ENCODE peak calls at places on chromosomes 5 and 9, in four cellular contexts. One of them, this sample, is unnamed.

GRCh38 chr5:1217596-1218206 is 7.5 kb upstream of the SLC6A18 start:
- DNase-seq in K562: no peak
- DNase-seq in GM12878: no peak
- DNase-seq in HL-60: no peak
- DNase-seq in this sample: no peak

GRCh38 chr5:137487600-137487999 is 11.5 kb downstream of the SPOCK1 start:
- DNase-seq in K562: no peak
- DNase-seq in GM12878: no peak
- DNase-seq in HL-60: no peak
- DNase-seq in this sample: no peak

GRCh38 chr9:131094622-131095021 is 1.7 kb upstream of the AIF1L start:
- DNase-seq in K562: no peak
- DNase-seq in GM12878: no peak
- DNase-seq in HL-60: no peak
- DNase-seq in this sample: no peak

GRCh38 chr5:39107350-39107749 is 33.2 kb upstream of the RICTOR start:
- DNase-seq in K562: no peak
- DNase-seq in GM12878: no peak
- DNase-seq in HL-60: no peak
- DNase-seq in this sample: no peak

GRCh38 chr9:93416530-93417235 is 34.8 kb upstream of the FAM120A start:
- DNase-seq in K562: no peak
- DNase-seq in GM12878: no peak
- DNase-seq in HL-60: no peak
- DNase-seq in this sample: no peak

GRCh38 chr5:55456216-55456895 is 78.4 kb downstream of the PLPP1 start:
- DNase-seq in K562: no peak
- DNase-seq in GM12878: no peak
- DNase-seq in HL-60: no peak
- DNase-seq in this sample: no peak

GRCh38 chr9:19456996-19457693 is 48.3 kb downstream of the ACER2 start:
- DNase-seq in K562: peak; percentile 74
- DNase-seq in GM12878: peak; percentile 46
- DNase-seq in HL-60: peak; percentile 44
- DNase-seq in this sample: peak; percentile 42

GRCh38 chr9:5870691-5871090 is 20.0 kb upstream of the MLANA start:
- DNase-seq in K562: no peak
- DNase-seq in GM12878: no peak
- DNase-seq in HL-60: no peak
- DNase-seq in this sample: no peak

GRCh38 chr5:178424141-178424855 is 165.9 kb downstream of the COL23A1 start:
- DNase-seq in K562: no peak
- DNase-seq in GM12878: no peak
- DNase-seq in HL-60: no peak
- DNase-seq in this sample: no peak

GRCh38 chr5:77957081-77957480 is 180.9 kb upstream of the TBCA start:
- DNase-seq in K562: no peak
- DNase-seq in GM12878: no peak
- DNase-seq in HL-60: no peak
- DNase-seq in this sample: no peak

GRCh38 chr5:130747556-130747955 is 417.5 kb downstream of the HINT1 start:
- DNase-seq in K562: no peak
- DNase-seq in GM12878: no peak
- DNase-seq in HL-60: no peak
- DNase-seq in this sample: no peak

GRCh38 chr5:132289097-132289496 is 5.1 kb upstream of the SLC22A4 start:
- DNase-seq in K562: no peak
- DNase-seq in GM12878: no peak
- DNase-seq in HL-60: no peak
- DNase-seq in this sample: no peak

GRCh38 chr5:91182763-91183162 is 200.4 kb downstream of the ARRDC3 start:
- DNase-seq in K562: no peak
- DNase-seq in GM12878: no peak
- DNase-seq in HL-60: peak; percentile 70
- DNase-seq in this sample: no peak

GRCh38 chr5:77761606-77762005 is 14.5 kb downstream of the TBCA start:
- DNase-seq in K562: no peak
- DNase-seq in GM12878: no peak
- DNase-seq in HL-60: no peak
- DNase-seq in this sample: no peak

GRCh38 chr9:69444021-69444420 is 119.0 kb downstream of the ENTREP1 start:
- DNase-seq in K562: no peak
- DNase-seq in GM12878: no peak
- DNase-seq in HL-60: no peak
- DNase-seq in this sample: no peak

GRCh38 chr5:93336330-93337110 is 244.5 kb downstream of the NR2F1-AS1 start:
- DNase-seq in K562: no peak
- DNase-seq in GM12878: no peak
- DNase-seq in HL-60: no peak
- DNase-seq in this sample: no peak

GRCh38 chr5:2779459-2779858 is 28.0 kb upstream of the IRX2 start:
- DNase-seq in K562: no peak
- DNase-seq in GM12878: no peak
- DNase-seq in HL-60: no peak
- DNase-seq in this sample: no peak

GRCh38 chr9:4382722-4383317 is 83.0 kb upstream of the GLIS3 start:
- DNase-seq in K562: no peak
- DNase-seq in GM12878: peak; percentile 40
- DNase-seq in HL-60: no peak
- DNase-seq in this sample: no peak

GRCh38 chr5:52915176-52915875 is 73.8 kb upstream of the ITGA2 start:
- DNase-seq in K562: peak; percentile 50
- DNase-seq in GM12878: peak; percentile 27
- DNase-seq in HL-60: peak; percentile 47
- DNase-seq in this sample: peak; percentile 37

GRCh38 chr5:68424799-68425537 is 209.4 kb downstream of the PIK3R1 start:
- DNase-seq in K562: no peak
- DNase-seq in GM12878: peak; percentile 67
- DNase-seq in HL-60: peak; percentile 2
- DNase-seq in this sample: peak; percentile 18

GRCh38 chr9:94881946-94882345 is 155.4 kb downstream of the AOPEP start:
- DNase-seq in K562: no peak
- DNase-seq in GM12878: no peak
- DNase-seq in HL-60: peak; percentile 54
- DNase-seq in this sample: no peak

GRCh38 chr5:148750614-148751013 is 75.8 kb upstream of the ADRB2 start:
- DNase-seq in K562: no peak
- DNase-seq in GM12878: no peak
- DNase-seq in HL-60: no peak
- DNase-seq in this sample: no peak

GRCh38 chr5:142960309-142960696 is 190.1 kb downstream of the ARHGAP26 start:
- DNase-seq in K562: no peak
- DNase-seq in GM12878: no peak
- DNase-seq in HL-60: no peak
- DNase-seq in this sample: no peak

GRCh38 chr5:126536874-126537273 is 58.1 kb downstream of the ALDH7A1 start:
- DNase-seq in K562: no peak
- DNase-seq in GM12878: no peak
- DNase-seq in HL-60: no peak
- DNase-seq in this sample: no peak

GRCh38 chr9:98182069-98182820 is 10.2 kb downstream of the CORO2A start:
- DNase-seq in K562: peak; percentile 64
- DNase-seq in GM12878: no peak
- DNase-seq in HL-60: peak; percentile 54
- DNase-seq in this sample: no peak

GRCh38 chr9:85741875-85742629 is at the start of gene AGTPBP1:
- DNase-seq in K562: peak; percentile 87
- DNase-seq in GM12878: peak; percentile 75
- DNase-seq in HL-60: peak; percentile 92
- DNase-seq in this sample: peak; percentile 79

GRCh38 chr9:16133556-16134227 is 580.8 kb downstream of the CCDC171 start:
- DNase-seq in K562: peak; percentile 48
- DNase-seq in GM12878: no peak
- DNase-seq in HL-60: peak; percentile 28
- DNase-seq in this sample: peak; percentile 35

GRCh38 chr9:130998596-130999264 is 10.2 kb upstream of the LAMC3 start:
- DNase-seq in K562: no peak
- DNase-seq in GM12878: no peak
- DNase-seq in HL-60: no peak
- DNase-seq in this sample: no peak

GRCh38 chr9:127161081-127161621 is 38.7 kb upstream of the ANGPTL2 start:
- DNase-seq in K562: no peak
- DNase-seq in GM12878: no peak
- DNase-seq in HL-60: no peak
- DNase-seq in this sample: no peak

GRCh38 chr5:146340260-146341081 is 1.8 kb downstream of the POU4F3 start:
- DNase-seq in K562: peak; percentile 68
- DNase-seq in GM12878: no peak
- DNase-seq in HL-60: peak; percentile 37
- DNase-seq in this sample: no peak

DNA sequence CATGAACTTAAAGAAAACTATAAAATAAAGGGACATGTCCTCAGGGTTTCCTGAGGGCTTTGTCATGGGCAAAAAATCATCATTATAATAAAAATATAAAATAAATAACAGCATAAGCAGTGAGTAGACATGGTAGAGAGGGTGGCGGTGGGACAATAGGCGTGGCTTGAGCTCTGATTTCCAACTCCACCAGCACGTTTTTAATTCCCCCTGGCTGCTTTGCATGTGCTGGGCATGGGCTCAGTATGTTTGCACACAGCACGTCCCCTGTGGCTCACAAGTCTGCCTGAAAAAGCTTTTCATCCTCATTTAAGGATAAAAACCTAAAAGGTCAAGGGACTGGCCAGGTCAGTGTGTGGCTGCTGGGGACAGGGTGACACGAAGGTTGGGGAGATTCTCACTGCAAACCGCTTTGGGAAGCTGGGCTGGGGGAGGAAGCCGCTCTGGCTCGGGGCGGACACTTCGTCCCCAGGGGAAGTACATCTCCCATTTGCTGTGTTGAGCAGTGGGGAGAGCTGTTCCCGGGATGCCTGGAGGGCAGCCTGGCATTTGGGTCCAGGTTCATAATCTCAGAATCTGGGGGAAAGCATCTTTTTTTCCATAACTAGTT is 32.6 kb downstream of the NKX2-5 start:
- DNase-seq in K562: no peak
- DNase-seq in GM12878: no peak
- DNase-seq in HL-60: no peak
- DNase-seq in this sample: no peak
- TF ChIP-seq SPI1 in K562: no peak
- TF ChIP-seq SPI1 in GM12878: no peak
- TF ChIP-seq SPI1 in HL-60: no peak
- TF ChIP-seq SPI1 in this sample: no peak

DNA sequence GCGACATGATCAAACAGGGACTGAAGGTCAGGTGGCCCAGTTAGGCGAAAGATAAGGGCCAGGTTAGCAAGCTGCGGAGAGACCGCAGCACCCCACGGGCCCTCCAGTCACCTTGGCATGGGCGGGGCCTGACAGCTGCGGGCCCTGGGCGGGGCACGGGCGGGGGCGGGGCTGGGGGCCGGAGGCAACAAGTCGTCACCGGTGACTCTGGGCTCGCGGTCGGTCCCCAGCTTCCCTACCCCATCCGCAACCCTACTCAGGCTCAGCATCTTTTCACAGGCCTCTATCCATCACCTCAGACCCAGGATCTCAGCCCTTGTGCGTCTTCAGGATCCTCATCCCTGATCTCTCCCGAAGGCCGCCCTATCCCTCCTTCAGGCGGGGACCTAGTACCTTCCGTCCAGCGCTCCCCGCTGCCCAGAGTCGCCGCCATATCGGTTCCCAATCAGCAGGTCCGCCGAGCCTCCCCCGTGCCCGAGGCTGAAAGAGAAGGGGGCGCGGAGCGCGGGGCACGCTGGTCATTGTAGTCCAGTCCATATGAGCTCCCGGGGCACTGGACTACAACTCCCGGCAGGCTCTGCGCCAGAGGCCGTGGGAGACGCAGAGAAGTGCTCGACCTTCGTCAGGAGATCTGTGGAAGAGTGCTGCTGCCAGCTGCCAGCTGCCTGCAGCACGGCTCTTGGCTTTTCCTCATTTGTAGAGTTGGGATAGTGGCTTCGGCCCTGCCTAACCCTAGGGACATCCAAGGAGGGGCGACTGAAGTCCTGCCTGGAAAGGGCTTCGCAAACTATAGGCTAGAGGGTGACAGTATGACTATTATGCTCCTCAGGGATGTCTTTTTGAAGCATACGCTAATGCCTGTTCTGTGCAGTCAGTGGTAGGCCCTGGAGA is at the start of gene DNAJC18:
- DNase-seq in K562: peak; percentile 97
- DNase-seq in GM12878: peak; percentile 53
- DNase-seq in HL-60: peak; percentile 64
- DNase-seq in this sample: peak; percentile 85
- TF ChIP-seq SPI1 in K562: no peak
- TF ChIP-seq SPI1 in GM12878: no peak
- TF ChIP-seq SPI1 in HL-60: no peak
- TF ChIP-seq SPI1 in this sample: no peak

DNA sequence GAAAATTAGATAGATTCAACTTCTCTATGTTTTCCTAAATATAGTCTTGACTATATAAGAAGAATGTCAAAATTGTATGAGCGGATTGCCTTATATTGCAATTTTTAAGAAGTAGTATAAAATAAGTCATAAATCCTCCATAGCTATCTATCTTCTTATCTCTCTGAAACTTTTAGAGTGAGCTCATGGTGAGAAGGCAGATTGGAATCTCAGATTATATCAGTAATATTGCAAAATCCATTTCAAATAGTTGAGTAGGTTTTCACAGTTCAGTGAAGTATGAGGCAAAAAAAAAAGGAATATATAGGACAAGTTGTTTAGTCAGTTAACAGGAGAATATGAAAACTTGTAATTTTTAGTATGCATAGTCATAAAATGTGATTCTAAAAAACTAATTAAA is 156.4 kb downstream of the FAM174A start:
- DNase-seq in K562: no peak
- DNase-seq in GM12878: no peak
- DNase-seq in HL-60: no peak
- DNase-seq in this sample: no peak
- TF ChIP-seq SPI1 in K562: no peak
- TF ChIP-seq SPI1 in GM12878: no peak
- TF ChIP-seq SPI1 in HL-60: no peak
- TF ChIP-seq SPI1 in this sample: no peak

GRCh38 chr5:33737284-33737683 is 154.5 kb downstream of the ADAMTS12 start:
- DNase-seq in K562: no peak
- DNase-seq in GM12878: no peak
- DNase-seq in HL-60: no peak
- DNase-seq in this sample: no peak

GRCh38 chr5:33736510-33736909 is 155.3 kb downstream of the ADAMTS12 start:
- DNase-seq in K562: no peak
- DNase-seq in GM12878: no peak
- DNase-seq in HL-60: no peak
- DNase-seq in this sample: no peak

GRCh38 chr5:33733225-33733624 is 158.6 kb downstream of the ADAMTS12 start:
- DNase-seq in K562: no peak
- DNase-seq in GM12878: no peak
- DNase-seq in HL-60: no peak
- DNase-seq in this sample: no peak

GRCh38 chr5:33737697-33738096 is 154.1 kb downstream of the ADAMTS12 start:
- DNase-seq in K562: no peak
- DNase-seq in GM12878: no peak
- DNase-seq in HL-60: no peak
- DNase-seq in this sample: no peak

DNA sequence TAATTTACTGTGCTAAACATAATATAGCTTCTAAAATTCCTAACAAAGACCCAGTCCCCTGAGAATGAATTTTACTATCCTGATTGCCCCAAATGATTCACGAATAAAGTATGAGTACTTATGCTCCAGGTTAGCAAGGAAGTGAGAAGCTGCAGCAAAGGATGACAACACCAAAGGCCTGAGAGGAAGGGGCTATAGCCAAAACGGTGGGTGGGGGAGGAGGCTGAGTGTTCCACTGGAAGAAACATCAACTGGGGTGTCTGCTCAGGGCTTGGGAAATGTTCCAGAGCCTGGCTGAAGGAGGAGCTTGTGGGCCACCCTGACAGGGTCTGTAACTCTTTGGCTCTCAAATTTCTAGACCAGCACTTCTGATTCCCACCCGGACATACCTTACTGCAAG is 157.2 kb downstream of the ADAMTS12 start:
- DNase-seq in K562: no peak
- DNase-seq in GM12878: no peak
- DNase-seq in HL-60: no peak
- DNase-seq in this sample: no peak
- TF ChIP-seq SPI1 in K562: no peak
- TF ChIP-seq SPI1 in GM12878: no peak
- TF ChIP-seq SPI1 in HL-60: no peak
- TF ChIP-seq SPI1 in this sample: no peak